ENCODE peak calls at places on chromosomes 1 and 21, in four cellular contexts. T, G, X and S are unnamed samples.

GRCh38 chr21:37939838-37940237 is 23.6 kb upstream of the KCNJ6 start:
- DNase-seq in G (no peak), T (no peak), X (no peak), S (no peak)

GRCh38 chr1:6352138-6352563 is 41.4 kb downstream of the ACOT7 start:
- DNase-seq in T (peak), G (peak), X (no peak), S (no peak)

GRCh38 chr1:244674446-244674845 is 21.5 kb downstream of the DESI2 start:
- DNase-seq in G (no peak), X (no peak), T (no peak), S (peak)

GRCh38 chr1:34928865-34929496 is 469 bp downstream of the DLGAP3 start:
- DNase-seq in G (no peak), X (no peak), T (peak), S (no peak)

GRCh38 chr21:32494946-32495703 is 82.6 kb downstream of the EVA1C start:
- DNase-seq in T (no peak), G (no peak), X (no peak), S (peak)

GRCh38 chr1:245169391-245169790 is 14.6 kb downstream of the KIF26B start:
- DNase-seq in G (no peak), X (no peak), T (no peak), S (no peak)

GRCh38 chr1:55180075-55180670 is 35.0 kb downstream of the USP24 start:
- DNase-seq in T (peak), G (no peak), X (no peak), S (no peak)

GRCh38 chr1:41525891-41526587 is 41.6 kb upstream of the EDN2 start:
- DNase-seq in X (no peak), G (no peak), T (no peak), S (no peak)

GRCh38 chr1:225908013-225908640 is 15.9 kb downstream of the PYCR2 start:
- DNase-seq in X (no peak), G (no peak), T (no peak), S (no peak)

GRCh38 chr1:212255705-212256307 is 29.4 kb upstream of the PPP2R5A start:
- DNase-seq in T (no peak), G (no peak), X (no peak), S (no peak)

GRCh38 chr1:24903011-24903461 is 27.0 kb downstream of the RUNX3 start:
- DNase-seq in T (no peak), G (peak), X (no peak), S (no peak)

DNA sequence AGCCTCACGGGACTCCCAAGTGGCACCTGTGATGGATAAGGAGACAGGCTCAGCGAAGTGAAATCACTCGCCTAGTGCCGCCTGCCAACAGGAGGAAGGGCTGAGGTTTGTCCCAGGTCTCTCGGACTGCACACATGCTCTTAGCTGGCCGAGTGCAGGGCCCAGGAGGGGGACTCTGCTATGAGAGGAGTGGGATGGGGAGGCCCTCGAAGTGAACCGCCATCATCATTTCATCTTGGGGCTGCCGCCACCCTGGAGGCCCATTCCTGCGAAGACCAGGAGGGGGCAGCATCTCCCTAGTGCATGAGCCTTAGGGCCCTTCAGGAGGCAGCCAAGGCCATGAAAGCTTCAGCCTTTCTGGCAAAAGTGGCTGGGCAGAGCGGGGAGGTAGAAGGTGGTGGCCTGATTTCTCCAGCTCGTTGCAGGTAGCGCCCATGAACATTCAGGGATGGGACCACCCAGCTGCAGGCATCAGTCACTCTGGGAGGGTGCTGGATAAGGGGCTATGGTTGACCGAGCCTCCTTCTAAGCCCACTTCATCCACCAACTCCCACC is 17.3 kb upstream of the RASSF5 start:
- DNase-seq in T (peak), G (peak), X (no peak), S (peak)
- TF ChIP-seq RFX5 in T (no peak), G (no peak), X (no peak), S (no peak)

GRCh38 chr1:154972517-154973343 is 1.8 kb upstream of the CKS1B start:
- DNase-seq in T (no peak), G (peak), X (no peak), S (peak)
- TF ChIP-seq CHD1 in T (peak), G (no peak), X (no peak), S (no peak)

GRCh38 chr1:234743866-234744581 is 134.0 kb upstream of the IRF2BP2 start:
- DNase-seq in T (no peak), X (no peak), G (no peak), S (peak)
- TF ChIP-seq RFX5 in T (no peak), X (no peak), G (no peak), S (no peak)

DNA sequence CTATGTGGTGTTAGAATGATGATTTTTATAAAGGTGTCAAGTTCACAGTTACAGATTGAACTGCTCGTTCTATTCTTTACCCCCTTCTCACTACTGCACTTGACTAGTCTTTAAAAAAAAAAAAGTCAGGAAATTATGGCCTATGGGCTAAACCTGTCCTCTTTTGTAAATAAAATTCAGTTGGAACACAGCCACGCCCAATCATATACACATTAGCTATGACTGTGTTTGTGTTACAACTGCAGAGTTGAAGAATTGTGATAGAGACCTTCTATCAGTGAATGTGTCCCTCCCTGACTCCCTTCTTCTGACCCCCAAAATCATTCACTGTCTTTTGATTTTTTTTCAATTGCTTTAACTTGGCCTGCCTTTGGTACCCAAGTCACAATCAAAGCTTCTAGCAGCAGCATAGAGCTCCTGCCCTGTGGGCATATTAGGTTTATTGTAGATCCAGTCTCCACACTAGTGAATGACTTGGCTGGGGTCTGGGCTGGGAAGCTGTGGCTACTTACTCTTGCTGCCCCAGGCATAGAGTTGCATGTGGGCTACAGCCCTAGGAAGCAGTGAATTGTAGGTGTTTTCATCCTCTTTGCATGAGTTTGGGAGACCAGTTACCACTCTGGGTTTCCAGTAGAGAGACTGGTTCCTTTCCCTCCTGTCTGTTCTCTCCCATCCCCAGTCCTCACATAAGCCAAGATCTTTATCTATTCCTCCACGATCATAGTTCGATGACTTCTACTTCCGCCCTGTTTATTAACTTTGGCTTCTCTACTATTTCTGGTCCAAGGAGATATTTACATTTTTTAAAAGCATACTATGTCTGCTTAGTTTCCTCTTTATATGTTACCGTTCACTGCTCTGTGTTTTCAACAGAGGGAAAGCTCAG is 249.9 kb downstream of the FMN2 start:
- DNase-seq in G (no peak), X (no peak), T (no peak), S (no peak)
- TF ChIP-seq CHD1 in G (no peak), X (no peak), T (no peak), S (no peak)

DNA sequence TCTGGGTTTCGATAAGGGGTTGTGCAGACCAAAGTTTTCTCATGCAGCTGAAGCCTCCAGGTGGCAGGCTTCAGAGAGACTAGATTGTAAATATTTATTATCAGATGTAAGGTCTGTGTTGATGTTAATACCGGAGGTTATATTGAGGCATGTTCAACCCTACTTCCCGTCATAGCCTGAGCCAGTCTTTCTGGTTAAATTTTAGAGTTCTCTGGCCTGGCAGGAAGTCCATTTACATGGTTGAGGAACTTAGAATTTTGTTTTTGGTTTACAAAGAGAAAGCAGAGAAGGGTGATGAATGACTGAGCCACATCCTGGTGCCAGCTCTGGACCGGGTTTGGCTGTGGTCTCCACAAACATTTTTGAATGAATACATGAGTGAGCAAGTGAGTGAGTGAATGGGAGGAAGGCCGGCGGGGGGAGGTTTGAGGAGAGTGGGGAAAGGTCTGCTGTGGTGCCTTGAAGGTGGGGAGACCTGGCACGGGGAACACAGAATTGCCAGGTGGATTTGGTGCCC is 218.5 kb downstream of the DISC1 start:
- DNase-seq in T (no peak), X (no peak), G (no peak), S (peak)
- TF ChIP-seq RFX5 in T (no peak), X (no peak), G (no peak), S (no peak)

GRCh38 chr1:208184993-208185703 is 59.0 kb downstream of the PLXNA2 start:
- DNase-seq in G (no peak), T (no peak), X (no peak), S (peak)
- TF ChIP-seq CHD1 in G (no peak), T (no peak), X (no peak), S (no peak)

GRCh38 chr1:248886237-248886895 is 19.7 kb upstream of the PGBD2 start:
- DNase-seq in T (no peak), X (no peak), G (no peak), S (peak)
- TF ChIP-seq RFX5 in T (no peak), X (no peak), G (no peak), S (no peak)

DNA sequence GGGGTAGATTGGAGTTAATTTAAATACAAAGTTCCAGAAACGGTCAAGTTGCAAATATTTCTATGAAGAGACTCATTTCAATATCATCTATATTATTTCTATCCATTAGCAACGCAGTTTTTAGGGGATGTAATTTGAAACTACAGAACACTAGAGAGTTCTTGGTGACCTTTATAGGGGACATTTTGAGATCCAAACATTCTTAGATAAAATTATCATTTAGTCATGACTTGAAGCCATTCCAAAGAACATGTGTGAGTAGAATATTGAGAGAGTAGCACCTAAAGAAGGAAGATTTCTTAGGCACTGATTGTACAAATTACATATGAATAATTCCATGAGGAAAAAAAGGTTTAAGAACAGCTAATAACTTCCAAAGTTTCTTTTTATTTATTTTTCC is 19.0 kb downstream of the CHIA start:
- DNase-seq in G (no peak), X (no peak), T (no peak), S (no peak)
- TF ChIP-seq CHD1 in G (no peak), X (no peak), T (no peak), S (no peak)

GRCh38 chr1:88681223-88681622 is 2.9 kb upstream of the PKN2 start:
- DNase-seq in X (no peak), G (no peak), T (no peak), S (no peak)
- TF ChIP-seq RFX5 in X (no peak), G (no peak), T (no peak), S (no peak)

GRCh38 chr1:21335750-21336168 is 45.5 kb upstream of the ECE1 start:
- DNase-seq in X (no peak), T (no peak), G (no peak), S (no peak)

GRCh38 chr1:21337010-21337437 is 46.8 kb upstream of the ECE1 start:
- DNase-seq in T (no peak), X (no peak), G (no peak), S (no peak)

GRCh38 chr1:21337931-21338567 is 47.8 kb upstream of the ECE1 start:
- DNase-seq in G (no peak), T (no peak), X (no peak), S (peak)

GRCh38 chr1:21338568-21339401 is 48.5 kb upstream of the ECE1 start:
- DNase-seq in T (no peak), X (no peak), G (no peak), S (peak)

DNA sequence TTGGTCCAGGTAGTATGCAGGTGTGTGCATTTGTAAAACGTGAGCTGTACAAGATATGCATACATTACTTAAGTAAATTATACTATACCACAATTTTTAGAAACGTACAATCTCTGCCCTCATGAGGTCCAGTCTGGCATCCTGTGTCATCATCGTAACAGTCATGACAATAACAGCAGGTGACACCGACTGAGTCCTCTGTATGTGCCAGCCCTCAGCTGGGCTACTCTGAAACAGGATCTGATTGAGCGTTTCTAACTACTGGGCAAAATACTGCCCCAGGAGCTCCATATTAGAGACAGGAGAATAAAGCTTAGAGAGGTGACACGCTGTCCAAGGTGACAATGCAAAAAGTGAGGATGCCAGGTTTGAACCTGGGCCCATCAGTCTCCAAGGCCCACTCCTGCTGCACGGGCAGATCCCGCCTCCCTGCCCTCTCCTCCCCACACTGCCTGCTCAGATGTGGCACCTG is 47.2 kb upstream of the ECE1 start:
- DNase-seq in G (no peak), T (no peak), X (no peak), S (no peak)
- TF ChIP-seq CHD1 in G (no peak), T (no peak), X (no peak), S (no peak)